ENCODE peak calls at places on chromosomes 2 and 18, in seven cellular contexts. One of them, this sample, is unnamed.

GRCh38 chr2:210577263-210578071 is 21.1 kb downstream of the CPS1 start:
- DNase-seq in left ventricle myocardium inferior: no peak
- DNase-seq in GM12865: peak
- DNase-seq in BE2C: no peak
- DNase-seq in pancreas: no peak
- DNase-seq in H7: peak
- DNase-seq in Panc1: peak
- DNase-seq in this sample: peak

GRCh38 chr2:173448938-173449471 is 94.3 kb downstream of the CDCA7 start:
- DNase-seq in left ventricle myocardium inferior: peak
- DNase-seq in GM12865: peak
- DNase-seq in BE2C: peak
- DNase-seq in pancreas: peak
- DNase-seq in H7: peak
- DNase-seq in Panc1: peak
- DNase-seq in this sample: peak

GRCh38 chr2:103959174-103960125 is 894.5 kb upstream of the POU3F3 start:
- DNase-seq in left ventricle myocardium inferior: no peak
- DNase-seq in GM12865: peak
- DNase-seq in BE2C: peak
- DNase-seq in pancreas: no peak
- DNase-seq in H7: peak
- DNase-seq in Panc1: peak
- DNase-seq in this sample: no peak

GRCh38 chr2:94870392-94871225 is 621 bp upstream of the TEKT4 start:
- DNase-seq in left ventricle myocardium inferior: peak
- DNase-seq in GM12865: peak
- DNase-seq in BE2C: no peak
- DNase-seq in pancreas: no peak
- DNase-seq in H7: peak
- DNase-seq in Panc1: no peak
- DNase-seq in this sample: no peak

GRCh38 chr18:12840382-12840781 is 43.7 kb downstream of the PTPN2 start:
- DNase-seq in left ventricle myocardium inferior: no peak
- DNase-seq in GM12865: peak
- DNase-seq in BE2C: no peak
- DNase-seq in pancreas: no peak
- DNase-seq in H7: no peak
- DNase-seq in Panc1: no peak
- DNase-seq in this sample: no peak

GRCh38 chr2:72989770-72990556 is 72.6 kb downstream of the EMX1 start:
- DNase-seq in left ventricle myocardium inferior: peak
- DNase-seq in GM12865: no peak
- DNase-seq in BE2C: peak
- DNase-seq in pancreas: peak
- DNase-seq in H7: peak
- DNase-seq in Panc1: no peak
- DNase-seq in this sample: peak

GRCh38 chr2:218028562-218029348 is 26.0 kb upstream of the TNS1 start:
- DNase-seq in left ventricle myocardium inferior: no peak
- DNase-seq in GM12865: no peak
- DNase-seq in BE2C: no peak
- DNase-seq in pancreas: no peak
- DNase-seq in H7: no peak
- DNase-seq in Panc1: no peak
- DNase-seq in this sample: peak

GRCh38 chr2:219314804-219315468 is 5.7 kb upstream of the PTPRN start:
- DNase-seq in left ventricle myocardium inferior: no peak
- DNase-seq in GM12865: no peak
- DNase-seq in BE2C: no peak
- DNase-seq in pancreas: no peak
- DNase-seq in H7: no peak
- DNase-seq in Panc1: no peak
- DNase-seq in this sample: no peak

GRCh38 chr2:28408764-28409599 is 16.3 kb downstream of the FOSL2 start:
- DNase-seq in left ventricle myocardium inferior: no peak
- DNase-seq in GM12865: no peak
- DNase-seq in BE2C: no peak
- DNase-seq in pancreas: no peak
- DNase-seq in H7: no peak
- DNase-seq in Panc1: no peak
- DNase-seq in this sample: peak

GRCh38 chr2:212939777-212940531 is 211.5 kb downstream of the IKZF2 start:
- DNase-seq in left ventricle myocardium inferior: no peak
- DNase-seq in GM12865: no peak
- DNase-seq in BE2C: no peak
- DNase-seq in pancreas: peak
- DNase-seq in H7: peak
- DNase-seq in Panc1: no peak
- DNase-seq in this sample: no peak

GRCh38 chr2:177754476-177754873 is 318.1 kb downstream of the PDE11A start:
- DNase-seq in left ventricle myocardium inferior: no peak
- DNase-seq in GM12865: no peak
- DNase-seq in BE2C: no peak
- DNase-seq in pancreas: no peak
- DNase-seq in H7: no peak
- DNase-seq in Panc1: no peak
- DNase-seq in this sample: no peak

GRCh38 chr2:27020337-27020948 is 12.3 kb upstream of the TMEM214 start:
- DNase-seq in left ventricle myocardium inferior: peak
- DNase-seq in GM12865: no peak
- DNase-seq in BE2C: no peak
- DNase-seq in pancreas: no peak
- DNase-seq in H7: no peak
- DNase-seq in Panc1: no peak
- DNase-seq in this sample: no peak

GRCh38 chr2:69624611-69625010 is 18.9 kb downstream of the AAK1 start:
- DNase-seq in left ventricle myocardium inferior: no peak
- DNase-seq in GM12865: no peak
- DNase-seq in BE2C: no peak
- DNase-seq in pancreas: no peak
- DNase-seq in H7: no peak
- DNase-seq in Panc1: no peak
- DNase-seq in this sample: no peak
- H3K4me3 ChIP-seq in left ventricle myocardium inferior: no peak
- H3K4me3 ChIP-seq in GM12865: no peak
- H3K4me3 ChIP-seq in BE2C: no peak
- H3K4me3 ChIP-seq in pancreas: no peak
- H3K4me3 ChIP-seq in H7: no peak
- H3K4me3 ChIP-seq in Panc1: no peak
- H3K4me3 ChIP-seq in this sample: no peak

DNA sequence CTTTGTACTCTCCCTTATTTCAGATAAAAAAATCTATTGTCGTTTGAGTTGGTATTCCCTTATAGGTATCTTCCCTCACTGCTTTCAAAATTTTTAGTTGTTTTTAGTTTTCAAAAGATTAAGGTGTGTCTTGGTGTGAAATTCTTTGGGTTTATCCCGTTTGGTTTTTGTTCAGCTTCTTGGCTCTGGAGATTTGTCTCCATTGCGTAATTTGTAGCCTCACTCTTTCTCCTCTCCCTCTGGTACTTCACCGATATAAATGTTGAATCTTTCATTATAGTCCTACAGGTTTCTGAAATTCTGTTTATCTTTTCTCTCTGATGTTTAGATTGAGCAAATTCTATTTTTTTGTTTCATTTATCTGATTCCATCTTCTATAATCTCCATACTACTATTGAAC is 113.8 kb upstream of the HS6ST1 start:
- DNase-seq in left ventricle myocardium inferior: no peak
- DNase-seq in GM12865: no peak
- DNase-seq in BE2C: no peak
- DNase-seq in pancreas: no peak
- DNase-seq in H7: no peak
- DNase-seq in Panc1: no peak
- DNase-seq in this sample: no peak
- H3K4me3 ChIP-seq in left ventricle myocardium inferior: no peak
- H3K4me3 ChIP-seq in GM12865: no peak
- H3K4me3 ChIP-seq in BE2C: no peak
- H3K4me3 ChIP-seq in pancreas: no peak
- H3K4me3 ChIP-seq in H7: no peak
- H3K4me3 ChIP-seq in Panc1: no peak
- H3K4me3 ChIP-seq in this sample: no peak

GRCh38 chr2:30172622-30173021 is 25.8 kb downstream of the YPEL5 start:
- DNase-seq in left ventricle myocardium inferior: no peak
- DNase-seq in GM12865: no peak
- DNase-seq in BE2C: no peak
- DNase-seq in pancreas: no peak
- DNase-seq in H7: no peak
- DNase-seq in Panc1: no peak
- DNase-seq in this sample: no peak
- H3K4me3 ChIP-seq in left ventricle myocardium inferior: no peak
- H3K4me3 ChIP-seq in GM12865: no peak
- H3K4me3 ChIP-seq in BE2C: no peak
- H3K4me3 ChIP-seq in pancreas: no peak
- H3K4me3 ChIP-seq in H7: no peak
- H3K4me3 ChIP-seq in Panc1: no peak
- H3K4me3 ChIP-seq in this sample: no peak

GRCh38 chr2:226868331-226868730 is 32.5 kb downstream of the RHBDD1 start:
- DNase-seq in left ventricle myocardium inferior: no peak
- DNase-seq in GM12865: no peak
- DNase-seq in BE2C: no peak
- DNase-seq in pancreas: no peak
- DNase-seq in H7: no peak
- DNase-seq in Panc1: no peak
- DNase-seq in this sample: no peak

GRCh38 chr2:226873051-226873620 is 37.3 kb downstream of the RHBDD1 start:
- DNase-seq in left ventricle myocardium inferior: no peak
- DNase-seq in GM12865: peak
- DNase-seq in BE2C: no peak
- DNase-seq in pancreas: no peak
- DNase-seq in H7: no peak
- DNase-seq in Panc1: no peak
- DNase-seq in this sample: no peak

GRCh38 chr2:226873826-226874225 is 38.0 kb downstream of the RHBDD1 start:
- DNase-seq in left ventricle myocardium inferior: no peak
- DNase-seq in GM12865: no peak
- DNase-seq in BE2C: no peak
- DNase-seq in pancreas: no peak
- DNase-seq in H7: no peak
- DNase-seq in Panc1: no peak
- DNase-seq in this sample: no peak

GRCh38 chr2:226865273-226865672 is 29.4 kb downstream of the RHBDD1 start:
- DNase-seq in left ventricle myocardium inferior: no peak
- DNase-seq in GM12865: no peak
- DNase-seq in BE2C: no peak
- DNase-seq in pancreas: no peak
- DNase-seq in H7: no peak
- DNase-seq in Panc1: no peak
- DNase-seq in this sample: no peak

DNA sequence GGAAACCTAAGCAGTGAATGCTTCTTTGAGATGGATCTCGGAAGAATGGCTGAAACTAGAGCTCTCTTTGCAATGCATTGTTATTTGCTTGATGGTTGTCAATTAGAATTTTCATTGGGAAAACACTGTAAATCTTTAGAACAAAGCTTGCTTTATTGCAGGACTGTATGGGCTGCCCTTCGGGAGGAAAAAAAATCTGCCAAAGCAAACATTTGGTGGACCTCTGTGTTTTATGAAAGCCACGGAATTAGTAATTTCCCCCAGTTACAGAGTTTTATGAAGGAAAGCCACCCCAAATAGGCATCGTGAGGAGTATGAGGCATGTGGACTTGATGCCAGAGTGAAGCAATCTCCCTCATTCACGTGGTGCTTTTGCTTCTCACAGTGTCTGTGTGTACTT is 33.5 kb downstream of the RHBDD1 start:
- DNase-seq in left ventricle myocardium inferior: no peak
- DNase-seq in GM12865: no peak
- DNase-seq in BE2C: no peak
- DNase-seq in pancreas: no peak
- DNase-seq in H7: no peak
- DNase-seq in Panc1: no peak
- DNase-seq in this sample: no peak
- H3K4me3 ChIP-seq in left ventricle myocardium inferior: no peak
- H3K4me3 ChIP-seq in GM12865: no peak
- H3K4me3 ChIP-seq in BE2C: no peak
- H3K4me3 ChIP-seq in pancreas: no peak
- H3K4me3 ChIP-seq in H7: no peak
- H3K4me3 ChIP-seq in Panc1: no peak
- H3K4me3 ChIP-seq in this sample: no peak

GRCh38 chr2:120660771-120661459 is 74.8 kb upstream of the GLI2 start:
- DNase-seq in left ventricle myocardium inferior: no peak
- DNase-seq in GM12865: no peak
- DNase-seq in BE2C: no peak
- DNase-seq in pancreas: no peak
- DNase-seq in H7: peak
- DNase-seq in Panc1: no peak
- DNase-seq in this sample: no peak
- H3K4me3 ChIP-seq in left ventricle myocardium inferior: no peak
- H3K4me3 ChIP-seq in GM12865: no peak
- H3K4me3 ChIP-seq in BE2C: no peak
- H3K4me3 ChIP-seq in pancreas: no peak
- H3K4me3 ChIP-seq in H7: no peak
- H3K4me3 ChIP-seq in Panc1: no peak
- H3K4me3 ChIP-seq in this sample: no peak

GRCh38 chr2:199463708-199464613 is 6.2 kb upstream of the SATB2 start:
- DNase-seq in left ventricle myocardium inferior: no peak
- DNase-seq in GM12865: no peak
- DNase-seq in BE2C: no peak
- DNase-seq in pancreas: no peak
- DNase-seq in H7: peak
- DNase-seq in Panc1: no peak
- DNase-seq in this sample: no peak
- H3K4me3 ChIP-seq in left ventricle myocardium inferior: peak
- H3K4me3 ChIP-seq in GM12865: no peak
- H3K4me3 ChIP-seq in BE2C: no peak
- H3K4me3 ChIP-seq in pancreas: peak
- H3K4me3 ChIP-seq in H7: peak
- H3K4me3 ChIP-seq in Panc1: peak
- H3K4me3 ChIP-seq in this sample: peak

GRCh38 chr2:224039770-224040088 is 643 bp upstream of the SERPINE2 start:
- DNase-seq in left ventricle myocardium inferior: no peak
- DNase-seq in GM12865: no peak
- DNase-seq in BE2C: no peak
- DNase-seq in pancreas: no peak
- DNase-seq in H7: peak
- DNase-seq in Panc1: no peak
- DNase-seq in this sample: no peak
- H3K4me3 ChIP-seq in left ventricle myocardium inferior: peak
- H3K4me3 ChIP-seq in GM12865: no peak
- H3K4me3 ChIP-seq in BE2C: peak
- H3K4me3 ChIP-seq in pancreas: peak
- H3K4me3 ChIP-seq in H7: peak
- H3K4me3 ChIP-seq in Panc1: peak
- H3K4me3 ChIP-seq in this sample: peak

This sample was measured in SJSA1.